ENCODE peak calls at places on chromosomes 6 and 20, in nine cellular contexts. D is AG04450; P is AG20443; O is nucleus accumbens; F is breast epithelium; I is OCI-LY7; Z is CD14-positive monocyte; K is fibroblast of lung; M is stimulated activated CD8-positive, alpha-beta memory T cell treated with anti-CD3 and anti-CD28 coated beads, Interleukin-7, amount 100 ng/mL, for 4 hours. W is an unnamed sample.

GRCh38 chr6:5484692-5485091 is 223.4 kb downstream of the FARS2 start:
- DNase-seq in O (no peak), I (no peak), M (no peak), K (no peak), F (no peak), Z (no peak), D (no peak), P (no peak), W (no peak)

GRCh38 chr6:131062245-131063027 is 609 bp downstream of the EPB41L2 start:
- DNase-seq in O (no peak), M (no peak), P (peak; percentile 39), Z (no peak), I (peak; percentile 56), F (no peak), D (no peak), K (no peak), W (peak; percentile 72)

GRCh38 chr6:111653434-111653833 is 47.8 kb upstream of the TRAF3IP2 start:
- DNase-seq in P (no peak), F (no peak), Z (no peak), I (no peak), D (no peak), K (no peak), O (no peak), M (no peak), W (no peak)

GRCh38 chr6:7235712-7236311 is 77.2 kb downstream of the SSR1 start:
- DNase-seq in I (no peak), K (no peak), P (no peak), F (peak; percentile 76), M (no peak), O (no peak), Z (peak; percentile 10), D (no peak), W (no peak)

GRCh38 chr6:121055572-121056163 is 278.6 kb downstream of the TBC1D32 start:
- DNase-seq in F (no peak), P (peak; percentile 66), M (no peak), I (peak; percentile 35), O (no peak), D (peak; percentile 24), Z (no peak), K (peak; percentile 65), W (peak; percentile 40)

GRCh38 chr20:64188682-64189529 is 24.7 kb downstream of the MYT1 start:
- DNase-seq in M (no peak), O (no peak), P (no peak), D (no peak), K (peak; percentile 20), I (no peak), Z (peak; percentile 45), F (no peak), W (peak; percentile 49)

GRCh38 chr20:9092101-9092500 is 23.2 kb downstream of the PLCB4 start:
- DNase-seq in Z (no peak), M (no peak), K (no peak), F (no peak), O (no peak), D (no peak), I (no peak), P (no peak), W (no peak)

GRCh38 chr20:11807070-11807741 is 110.5 kb upstream of the BTBD3 start:
- DNase-seq in P (peak; percentile 82), K (peak; percentile 86), O (no peak), F (no peak), D (peak; percentile 74), Z (no peak), I (no peak), M (no peak), W (no peak)

GRCh38 chr6:13709698-13710551 is 1.7 kb downstream of the RANBP9 start:
- DNase-seq in F (no peak), I (peak; percentile 54), P (no peak), D (no peak), K (peak; percentile 62), M (no peak), Z (no peak), O (no peak), W (peak; percentile 40)

GRCh38 chr6:42401605-42401935 is 50.2 kb downstream of the TRERF1 start:
- DNase-seq in I (no peak), K (no peak), M (no peak), P (no peak), F (no peak), O (no peak), D (no peak), Z (no peak), W (no peak)

GRCh38 chr6:168248148-168248620 is 71.4 kb downstream of the DACT2 start:
- DNase-seq in Z (no peak), D (no peak), O (no peak), K (no peak), I (no peak), F (no peak), P (no peak), M (no peak), W (no peak)

GRCh38 chr20:53949319-53949839 is 121.0 kb downstream of the BCAS1 start:
- DNase-seq in O (no peak), I (no peak), K (peak; percentile 70), P (peak; percentile 91), D (no peak), M (peak; percentile 74), F (no peak), Z (peak; percentile 89), W (no peak)

GRCh38 chr6:27809067-27809938 is 102.9 kb downstream of the OR2B2 start:
- DNase-seq in Z (no peak), F (no peak), M (no peak), O (no peak), I (peak; percentile 65), P (no peak), D (no peak), K (no peak), W (no peak)

GRCh38 chr20:58709703-58710039 is 17.1 kb downstream of the NPEPL1 start:
- DNase-seq in K (no peak), D (no peak), Z (no peak), M (no peak), I (no peak), F (no peak), P (peak; percentile 6), O (no peak), W (no peak)

GRCh38 chr6:94213176-94213575 is 793.8 kb upstream of the EPHA7 start:
- DNase-seq in M (no peak), F (no peak), P (no peak), Z (no peak), O (no peak), D (no peak), I (no peak), K (peak; percentile 5), W (no peak)

GRCh38 chr6:122712093-122712863 is 67.2 kb upstream of the FABP7 start:
- DNase-seq in K (peak; percentile 41), P (no peak), M (no peak), D (no peak), I (no peak), Z (no peak), O (no peak), F (no peak), W (no peak)

GRCh38 chr6:99940582-99940981 is 53.4 kb downstream of the MCHR2 start:
- DNase-seq in I (no peak), F (no peak), Z (no peak), O (no peak), D (no peak), M (no peak), K (no peak), P (no peak), W (no peak)